ENCODE peak calls at places on chromosome 10, in four cellular contexts. Y is stimulated activated CD8-positive, alpha-beta memory T cell treated with anti-CD3 and anti-CD28 coated beads, Interleukin-7, amount 100 ng/mL, for 1 hour; U is stimulated activated CD4-positive, alpha-beta T cell treated with anti-CD3 and anti-CD28 coated beads, Interleukin-1b, Interleukin-23, amount 100 ng/mL, for 1 hour; S is frontal cortex. W is an unnamed sample.
A peak's percentile ranks its signal among the peaks of the same experiment; 100 is the strongest.

GRCh38 chr10:131435232-131435631 is 123.7 kb upstream of the TCERG1L start:
- DNase-seq in Y (no peak), U (no peak), S (no peak), W (no peak)

GRCh38 chr10:131077031-131077430 is 234.5 kb downstream of the TCERG1L start:
- DNase-seq in Y (no peak), U (no peak), S (no peak), W (no peak)

GRCh38 chr10:35236739-35237138 is 99.6 kb upstream of the CCNY start:
- DNase-seq in Y (no peak), U (no peak), S (no peak), W (no peak)

GRCh38 chr10:48526846-48527505 is 77.9 kb downstream of the ARHGAP22 start:
- DNase-seq in Y (no peak), U (no peak), S (no peak), W (no peak)

GRCh38 chr10:48805411-48805810 is 120.7 kb downstream of the WDFY4 start:
- DNase-seq in Y (no peak), U (no peak), S (no peak), W (no peak)

GRCh38 chr10:1579671-1580070 is 157.7 kb downstream of the ADARB2 start:
- DNase-seq in Y (no peak), U (no peak), S (no peak), W (no peak)

GRCh38 chr10:14839305-14839695 is 1.2 kb downstream of the HSPA14 start:
- DNase-seq in Y (no peak), U (no peak), S (no peak), W (no peak)

GRCh38 chr10:121596668-121597503 is 1.4 kb downstream of the FGFR2 start:
- DNase-seq in Y (no peak), U (no peak), S (peak; percentile 49), W (no peak)

GRCh38 chr10:86673827-86674581 is 5.7 kb downstream of the LDB3 start:
- DNase-seq in Y (no peak), U (no peak), S (peak; percentile 62), W (no peak)

GRCh38 chr10:129959544-129960492 is 4.3 kb downstream of the EBF3 start:
- DNase-seq in Y (no peak), U (no peak), S (no peak), W (no peak)

GRCh38 chr10:131698232-131698631 is 202.6 kb upstream of the PPP2R2D start:
- DNase-seq in Y (no peak), U (no peak), S (no peak), W (no peak)

GRCh38 chr10:131954356-131954965 is 27.3 kb downstream of the BNIP3 start:
- DNase-seq in Y (no peak), U (no peak), S (no peak), W (no peak)

GRCh38 chr10:94645285-94645684 is 38.2 kb upstream of the CYP2C18 start:
- DNase-seq in Y (no peak), U (no peak), S (no peak), W (no peak)

GRCh38 chr10:96124230-96125141 is 5.6 kb upstream of the ZNF518A start:
- DNase-seq in Y (no peak), U (no peak), S (no peak), W (peak; percentile 11)

GRCh38 chr10:108801775-108802516 is 1121.4 kb downstream of the XPNPEP1 start:
- DNase-seq in Y (no peak), U (no peak), S (no peak), W (no peak)

GRCh38 chr10:114825513-114826253 is 4.1 kb downstream of the FHIP2A start:
- DNase-seq in Y (no peak), U (no peak), S (no peak), W (no peak)

GRCh38 chr10:1163204-1163660 is 107.0 kb downstream of the WDR37 start:
- DNase-seq in Y (no peak), U (no peak), S (no peak), W (no peak)

GRCh38 chr10:114703377-114704125 is 45.5 kb upstream of the ABLIM1 start:
- DNase-seq in Y (no peak), U (no peak), S (no peak), W (no peak)

GRCh38 chr10:111968624-111969023 is 214.9 kb downstream of the GPAM start:
- DNase-seq in Y (no peak), U (no peak), S (no peak), W (no peak)

GRCh38 chr10:33950216-33950615 is 615.7 kb upstream of the NRP1 start:
- DNase-seq in Y (no peak), U (no peak), S (no peak), W (no peak)

W was measured in NCI-H187.